ENCODE peak calls at places on chromosomes 6 and 20, in six cellular contexts. K is stomach; B is fibroblast of mammary gland; J is stimulated activated CD4-positive, alpha-beta T cell treated with anti-CD3 and anti-CD28 coated beads, Interleukin-4, amount 100 ng/mL, for 1 hour; W is cardiac muscle cell; H is RWPE1. L is an unnamed sample.

GRCh38 chr6:159828074-159828473 is 28.0 kb downstream of the PNLDC1 start:
- DNase-seq in K (no peak), J (no peak), H (no peak), W (no peak), B (peak), L (no peak)

GRCh38 chr20:846894-847278 is 13.4 kb downstream of the FAM110A start:
- DNase-seq in W (no peak), K (no peak), H (no peak), J (peak), B (no peak), L (no peak)

GRCh38 chr6:17714879-17715860 is 8.4 kb upstream of the NUP153 start:
- DNase-seq in B (peak), J (peak), K (no peak), W (no peak), H (peak), L (no peak)

GRCh38 chr20:34369265-34369664 is 6.2 kb downstream of the ITCH start:
- DNase-seq in J (no peak), B (no peak), W (no peak), K (no peak), H (no peak), L (no peak)

GRCh38 chr6:149166324-149166723 is 151.2 kb upstream of the TAB2 start:
- DNase-seq in K (no peak), B (no peak), H (no peak), W (no peak), J (no peak), L (no peak)

GRCh38 chr6:7896465-7896987 is 14.1 kb downstream of the TXNDC5 start:
- DNase-seq in H (no peak), K (no peak), J (no peak), W (no peak), B (no peak), L (no peak)

GRCh38 chr6:128882991-128883571 is at the start of gene LAMA2:
- DNase-seq in B (peak), W (peak), H (no peak), K (peak), J (no peak), L (peak)

GRCh38 chr6:24613361-24614047 is 32.5 kb downstream of the KIAA0319 start:
- DNase-seq in W (no peak), J (no peak), H (no peak), B (no peak), K (no peak), L (no peak)

GRCh38 chr6:112180095-112180820 is 74.1 kb downstream of the LAMA4 start:
- DNase-seq in B (peak), K (no peak), H (peak), W (peak), J (no peak), L (peak)

GRCh38 chr20:51350941-51351631 is 191.4 kb downstream of the NFATC2 start:
- DNase-seq in K (no peak), H (no peak), B (peak), J (no peak), W (no peak), L (no peak)

GRCh38 chr6:165055231-165055630 is 254.2 kb downstream of the C6orf118 start:
- DNase-seq in B (no peak), K (no peak), H (peak), W (no peak), J (no peak), L (no peak)

GRCh38 chr6:154583546-154584188 is 73.2 kb upstream of the CNKSR3 start:
- DNase-seq in H (no peak), B (no peak), W (no peak), K (no peak), J (no peak), L (no peak)

GRCh38 chr6:169155481-169155880 is 98.2 kb downstream of the THBS2 start:
- DNase-seq in B (no peak), W (no peak), J (no peak), K (peak), H (no peak), L (no peak)

GRCh38 chr20:17227199-17227535 is 327 bp downstream of the PCSK2 start:
- DNase-seq in J (no peak), W (peak), H (no peak), B (no peak), K (no peak), L (no peak)

GRCh38 chr20:41229259-41229658 is 88.3 kb downstream of the ZHX3 start:
- DNase-seq in K (no peak), J (no peak), H (no peak), B (no peak), W (no peak), L (no peak)

GRCh38 chr6:151239603-151240035 is at the start of gene AKAP12:
- DNase-seq in H (no peak), J (no peak), B (peak), W (peak), K (no peak), L (no peak)

GRCh38 chr20:62832212-62832922 is 15.5 kb downstream of the COL9A3 start:
- DNase-seq in J (peak), H (no peak), B (no peak), K (peak), W (no peak), L (no peak)

GRCh38 chr20:61980647-61981583 is 84.8 kb downstream of the TAF4 start:
- DNase-seq in K (peak), J (no peak), W (peak), H (peak), B (peak), L (peak)

GRCh38 chr6:551405-551804 is 105.5 kb downstream of the HUS1B start:
- DNase-seq in B (peak), H (peak), J (peak), K (no peak), W (peak), L (peak)

L was measured in HepG2.